ENCODE peak calls at places on chromosomes 3 and 15, in seven cellular contexts. T is CD4-positive, alpha-beta T cell; Y is coronary artery; N is K562; Z is choroid plexus epithelial cell; H is GM12865; I is GM06990. R is an unnamed sample.

GRCh38 chr3:172515130-172515918 is 7.9 kb downstream of the TNFSF10 start:
- DNase-seq in T (no peak), Y (no peak), N (no peak), Z (peak; percentile 23), H (no peak), I (no peak), R (no peak)

GRCh38 chr3:174377684-174378083 is 481.4 kb upstream of the NAALADL2 start:
- DNase-seq in T (no peak), Y (no peak), N (no peak), Z (no peak), H (no peak), I (no peak), R (no peak)

GRCh38 chr15:85047271-85047948 is 65.8 kb downstream of the PDE8A start:
- DNase-seq in T (no peak), Y (no peak), N (peak; percentile 61), Z (peak; percentile 99), H (peak; percentile 37), I (no peak), R (no peak)

GRCh38 chr3:186283651-186284445 is 78.2 kb downstream of the DGKG start:
- DNase-seq in T (no peak), Y (no peak), N (no peak), Z (peak; percentile 72), H (no peak), I (no peak), R (no peak)

GRCh38 chr3:46708401-46709146 is 7.4 kb downstream of the TMIE start:
- DNase-seq in T (no peak), Y (peak; percentile 68), N (no peak), Z (no peak), H (no peak), I (no peak), R (no peak)

GRCh38 chr3:46612324-46612723 is at the start of gene FAM240A:
- DNase-seq in T (no peak), Y (no peak), N (no peak), Z (no peak), H (no peak), I (no peak), R (no peak)

GRCh38 chr15:60704129-60704528 is 225.2 kb upstream of the ICE2 start:
- DNase-seq in T (peak; percentile 46), Y (no peak), N (no peak), Z (no peak), H (no peak), I (no peak), R (no peak)

GRCh38 chr3:149299938-149300791 is 33.3 kb downstream of the TM4SF18 start:
- DNase-seq in T (no peak), Y (peak; percentile 78), N (peak; percentile 23), Z (peak; percentile 95), H (peak; percentile 44), I (no peak), R (no peak)

GRCh38 chr15:43465105-43465504 is 27.9 kb downstream of the TP53BP1 start:
- DNase-seq in T (no peak), Y (no peak), N (no peak), Z (peak; percentile 92), H (no peak), I (no peak), R (no peak)

GRCh38 chr15:38702178-38702912 is 137.7 kb upstream of the RASGRP1 start:
- DNase-seq in T (no peak), Y (no peak), N (no peak), Z (peak; percentile 52), H (no peak), I (no peak), R (no peak)

GRCh38 chr3:186534113-186534669 is 10.0 kb downstream of the CRYGS start:
- DNase-seq in T (no peak), Y (no peak), N (no peak), Z (no peak), H (peak; percentile 91), I (peak; percentile 78), R (peak; percentile 57)

GRCh38 chr15:39095218-39095879 is 485.5 kb upstream of the THBS1 start:
- DNase-seq in T (no peak), Y (no peak), N (no peak), Z (no peak), H (no peak), I (no peak), R (no peak)

GRCh38 chr3:106249159-106249558 is 380.3 kb upstream of the CBLB start:
- DNase-seq in T (no peak), Y (no peak), N (no peak), Z (peak; percentile 54), H (no peak), I (no peak), R (no peak)

GRCh38 chr15:74347757-74348250 is 19.6 kb downstream of the CYP11A1 start:
- DNase-seq in T (no peak), Y (no peak), N (no peak), Z (no peak), H (no peak), I (no peak), R (no peak)

GRCh38 chr15:51266548-51266947 is 71.8 kb downstream of the CYP19A1 start:
- DNase-seq in T (no peak), Y (no peak), N (no peak), Z (peak; percentile 4), H (no peak), I (no peak), R (no peak)

GRCh38 chr3:190096345-190096744 is 24.4 kb downstream of the P3H2 start:
- DNase-seq in T (no peak), Y (no peak), N (no peak), Z (no peak), H (peak; percentile 92), I (peak; percentile 75), R (no peak)

GRCh38 chr3:63945558-63946096 is 33.4 kb upstream of the SCAANT1 start:
- DNase-seq in T (no peak), Y (no peak), N (no peak), Z (peak; percentile 73), H (no peak), I (no peak), R (no peak)

GRCh38 chr3:141540531-141540930 is 53.7 kb downstream of the RASA2 start:
- DNase-seq in T (no peak), Y (no peak), N (no peak), Z (no peak), H (no peak), I (no peak), R (no peak)

GRCh38 chr15:72835289-72835890 is 51.8 kb upstream of the ADPGK start:
- DNase-seq in T (no peak), Y (peak; percentile 26), N (no peak), Z (peak; percentile 49), H (peak; percentile 8), I (no peak), R (no peak)

GRCh38 chr3:36540898-36541518 is 160.7 kb downstream of the STAC start:
- DNase-seq in T (no peak), Y (no peak), N (peak; percentile 10), Z (peak; percentile 69), H (no peak), I (no peak), R (no peak)

GRCh38 chr3:22491326-22491725 is 711.8 kb upstream of the UBE2E2 start:
- DNase-seq in T (no peak), Y (no peak), N (no peak), Z (no peak), H (no peak), I (no peak), R (no peak)

GRCh38 chr3:158711886-158712285 is 20.4 kb downstream of the RARRES1 start:
- DNase-seq in T (no peak), Y (no peak), N (no peak), Z (peak; percentile 79), H (no peak), I (no peak), R (no peak)

GRCh38 chr15:25224396-25224795 is 214.4 kb downstream of the UBE3A start:
- DNase-seq in T (no peak), Y (no peak), N (no peak), Z (no peak), H (no peak), I (no peak), R (no peak)

GRCh38 chr3:98731138-98731537 is 32.0 kb upstream of the ST3GAL6 start:
- DNase-seq in T (no peak), Y (no peak), N (no peak), Z (no peak), H (no peak), I (no peak), R (no peak)

GRCh38 chr3:144590854-144591253 is 619.2 kb downstream of the DIPK2A start:
- DNase-seq in T (no peak), Y (no peak), N (no peak), Z (peak; percentile 90), H (no peak), I (no peak), R (no peak)

GRCh38 chr3:76353683-76354082 is 568.3 kb upstream of the ZNF717 start:
- DNase-seq in T (no peak), Y (no peak), N (no peak), Z (no peak), H (no peak), I (no peak), R (no peak)

GRCh38 chr3:33117461-33117860 is 3.6 kb downstream of the CRTAP start:
- DNase-seq in T (no peak), Y (no peak), N (no peak), Z (no peak), H (no peak), I (no peak), R (no peak)

DNA sequence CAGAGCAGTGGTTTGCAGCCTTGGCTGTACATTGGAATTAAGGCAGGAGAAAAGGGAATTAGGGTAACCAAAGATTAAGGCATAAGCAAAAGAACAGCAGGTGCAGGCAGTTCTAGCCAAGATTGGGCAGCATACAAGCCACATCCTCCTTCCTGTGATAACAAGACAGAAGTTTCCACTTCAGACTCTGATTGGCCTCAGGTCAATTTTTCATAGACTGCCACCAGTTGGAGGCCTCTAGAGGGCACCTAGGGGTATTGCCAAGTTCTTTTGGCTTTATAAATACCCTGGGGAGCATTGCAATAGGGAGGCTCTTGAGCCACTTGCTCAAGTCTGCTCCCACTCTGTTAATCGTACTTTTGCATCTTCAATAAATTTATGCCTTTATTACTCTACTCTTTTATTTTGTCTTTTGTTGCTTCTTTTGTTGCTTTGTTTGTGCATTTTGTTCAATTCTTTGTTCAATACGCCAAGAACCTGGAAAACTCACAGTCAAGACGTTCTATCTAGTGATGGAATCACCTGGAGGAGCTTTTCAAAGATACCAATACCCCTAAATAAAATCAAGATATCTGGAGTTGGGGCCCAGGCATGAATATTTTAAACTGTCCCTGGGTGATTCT is 32.2 kb upstream of the FMN1 start:
- DNase-seq in T (peak; percentile 60), Y (no peak), N (peak; percentile 24), Z (peak; percentile 19), H (peak; percentile 59), I (peak; percentile 9), R (no peak)
- TF ChIP-seq CTCF in T (peak; percentile 71), Y (no peak), N (no peak), Z (peak; percentile 26), H (peak; percentile 37), I (peak; percentile 45), R (peak; percentile 10)

GRCh38 chr3:66501483-66502266 is 853 bp upstream of the LRIG1 start:
- DNase-seq in T (no peak), Y (no peak), N (no peak), Z (no peak), H (no peak), I (no peak), R (no peak)
- TF ChIP-seq CTCF in T (no peak), Y (no peak), N (no peak), Z (peak; percentile 59), H (peak; percentile 38), I (no peak), R (no peak)

GRCh38 chr3:196636369-196637349 is 2.8 kb upstream of the NRROS start:
- DNase-seq in T (no peak), Y (no peak), N (no peak), Z (no peak), H (no peak), I (no peak), R (no peak)
- TF ChIP-seq CTCF in T (no peak), Y (no peak), N (no peak), Z (peak; percentile 8), H (no peak), I (no peak), R (no peak)

GRCh38 chr3:180601688-180602666 is at the start of gene TTC14:
- DNase-seq in T (peak; percentile 89), Y (peak; percentile 92), N (peak; percentile 93), Z (peak; percentile 97), H (peak; percentile 97), I (peak; percentile 95), R (peak; percentile 92)
- TF ChIP-seq CTCF in T (no peak), Y (no peak), N (peak; percentile 13), Z (no peak), H (no peak), I (peak; percentile 46), R (peak; percentile 48)